ENCODE peak calls at places on chromosomes 11 and 22, in nine cellular contexts. E is PC-3, G is right cardiac atrium, K is trophoblast cell, U is neural progenitor cell, A is adrenal gland, F is tibial artery, N is heart left ventricle, T is A549. C is an unnamed sample. For H3K4me1, the result is how much of the 10 kb centered on the place peaks cover.

GRCh38 chr11:63978551-63979235 is 4.3 kb downstream of the COX8A start:
- DNase-seq in N (no peak), G (no peak), E (no peak), K (no peak), T (no peak), F (no peak), U (no peak), A (no peak), C (no peak)

GRCh38 chr11:65927904-65928397 is 8.7 kb downstream of the DRAP1 start:
- DNase-seq in E (no peak), F (no peak), G (no peak), T (no peak), A (no peak), K (no peak), U (no peak), N (no peak), C (peak)

GRCh38 chr22:45688606-45689080 is 17.0 kb downstream of the ATXN10 start:
- DNase-seq in A (peak), E (peak), F (no peak), N (no peak), G (no peak), U (no peak), K (peak), T (peak), C (no peak)

GRCh38 chr11:65492637-65493366 is 6.0 kb upstream of the MALAT1 start:
- DNase-seq in K (peak), G (peak), A (peak), T (no peak), F (peak), N (peak), U (no peak), E (no peak), C (peak)

GRCh38 chr11:393219-394033 is 583 bp upstream of the PKP3 start:
- DNase-seq in A (no peak), K (peak), F (no peak), N (no peak), U (no peak), T (peak), E (peak), G (no peak), C (no peak)

GRCh38 chr11:65479184-65480145 is 19.4 kb upstream of the MALAT1 start:
- DNase-seq in T (peak), N (peak), E (no peak), F (peak), A (peak), U (peak), K (peak), G (peak), C (no peak)

GRCh38 chr11:9277176-9277575 is 12.0 kb upstream of the DENND5A start:
- DNase-seq in F (no peak), E (peak), G (no peak), T (no peak), K (peak), N (no peak), U (no peak), A (no peak), C (no peak)

GRCh38 chr11:58286249-58286648 is 18.2 kb upstream of the OR10W1 start:
- DNase-seq in T (peak), K (peak), N (no peak), U (peak), G (no peak), E (peak), F (no peak), A (no peak), C (no peak)

GRCh38 chr11:74730601-74731260 is 495 bp downstream of the CHRDL2 start:
- DNase-seq in K (no peak), F (no peak), U (peak), T (no peak), G (no peak), N (no peak), E (no peak), A (no peak), C (no peak)

GRCh38 chr11:68266936-68267880 is 4.6 kb downstream of the C11orf24 start:
- DNase-seq in U (no peak), G (no peak), N (no peak), F (no peak), A (no peak), E (no peak), K (no peak), T (no peak), C (no peak)

GRCh38 chr11:15276616-15277015 is 161.9 kb downstream of the INSC start:
- DNase-seq in F (no peak), T (no peak), E (no peak), K (no peak), N (no peak), G (no peak), A (no peak), U (peak), C (no peak)

GRCh38 chr11:17649696-17650600 is 69.4 kb upstream of the MYOD1 start:
- DNase-seq in K (peak), A (no peak), U (no peak), T (no peak), E (peak), G (no peak), F (no peak), N (no peak), C (no peak)

GRCh38 chr22:23888615-23889401 is 5.4 kb upstream of the MIF start:
- DNase-seq in F (no peak), E (peak), G (no peak), A (no peak), U (peak), N (no peak), K (no peak), T (peak), C (no peak)

GRCh38 chr22:37981282-37982011 is 2.9 kb downstream of the SOX10 start:
- DNase-seq in F (no peak), G (no peak), A (no peak), E (no peak), N (no peak), T (no peak), K (no peak), U (no peak), C (no peak)

GRCh38 chr22:37560682-37561208 is 465 bp downstream of the CDC42EP1 start:
- DNase-seq in A (no peak), F (no peak), T (no peak), N (peak), U (peak), K (no peak), G (peak), E (peak), C (no peak)

GRCh38 chr11:34744511-34744910 is 123.6 kb downstream of the EHF start:
- DNase-seq in K (no peak), U (no peak), G (no peak), F (no peak), N (no peak), E (no peak), A (no peak), T (no peak), C (no peak)

GRCh38 chr11:20639688-20640087 is 29.7 kb upstream of the NELL1 start:
- DNase-seq in U (no peak), N (no peak), E (no peak), A (no peak), K (no peak), T (no peak), G (no peak), F (no peak), C (no peak)

GRCh38 chr11:29343465-29344333 is 673.1 kb downstream of the KCNA4 start:
- DNase-seq in A (peak), N (peak), U (peak), G (peak), K (peak), F (peak), E (peak), T (peak), C (peak)

GRCh38 chr11:45662665-45663485 is 2.5 kb downstream of the CHST1 start:
- DNase-seq in N (no peak), E (peak), T (peak), K (peak), F (no peak), G (no peak), U (peak), A (no peak), C (no peak)

GRCh38 chr11:57648791-57649735 is 649 bp downstream of the YPEL4 start:
- DNase-seq in K (peak), U (peak), N (no peak), T (no peak), G (no peak), A (no peak), F (no peak), E (no peak), C (no peak)

GRCh38 chr11:7657306-7658025 is 15.8 kb downstream of the CYB5R2 start:
- DNase-seq in F (peak), A (peak), E (peak), K (no peak), N (peak), T (peak), G (peak), U (peak), C (peak)

GRCh38 chr22:41963453-41964105 is 5.7 kb upstream of the SEPTIN3 start:
- DNase-seq in T (no peak), K (no peak), N (no peak), A (no peak), G (no peak), F (no peak), U (peak), E (no peak), C (peak)

GRCh38 chr11:101127348-101127698 is 2.3 kb downstream of the PGR start:
- DNase-seq in T (no peak), G (peak), F (peak), E (no peak), N (no peak), U (peak), A (peak), K (peak), C (peak)

GRCh38 chr22:24027389-24027980 is 16.4 kb downstream of the CABIN1 start:
- DNase-seq in K (no peak), N (peak), U (no peak), T (no peak), G (no peak), A (no peak), E (no peak), F (no peak), C (no peak)

GRCh38 chr11:13889566-13890214 is 72.8 kb upstream of the SPON1 start:
- DNase-seq in U (no peak), E (peak), F (no peak), A (no peak), T (no peak), N (no peak), K (no peak), G (no peak), C (no peak)

DNA sequence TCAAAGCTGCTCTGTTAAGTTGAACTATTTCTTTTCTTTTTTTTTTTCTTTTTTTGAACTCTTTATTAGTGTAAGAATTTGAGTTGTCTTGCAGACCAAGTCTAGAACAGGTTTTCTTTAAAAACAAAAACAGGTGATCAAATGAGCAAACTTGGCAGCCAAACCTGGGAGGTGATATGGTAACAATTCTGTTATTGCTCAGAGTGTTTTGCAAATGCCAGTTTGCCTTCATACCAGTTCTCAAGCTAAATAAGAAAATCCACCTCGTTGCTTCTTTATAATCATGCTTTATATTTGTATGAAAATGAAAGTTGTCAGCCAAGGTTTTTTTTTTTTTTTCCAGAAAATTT is 76.9 kb downstream of the DEPDC5 start:
- DNase-seq in E (peak), N (no peak), F (no peak), U (no peak), G (no peak), T (no peak), A (no peak), K (no peak), C (no peak)
- H3K27ac ChIP-seq in E (peak), N (no peak), F (no peak), U (no peak), G (no peak), T (no peak), A (no peak), K (no peak), C (no peak)

GRCh38 chr11:114259124-114259526 is 37.1 kb upstream of the NNMT start:
- DNase-seq in A (no peak), K (no peak), T (no peak), N (peak), E (no peak), F (peak), G (peak), U (no peak), C (no peak)

GRCh38 chr11:114260077-114260476 is 36.1 kb upstream of the NNMT start:
- DNase-seq in K (no peak), N (no peak), E (no peak), F (no peak), A (no peak), U (no peak), T (no peak), G (no peak), C (no peak)

GRCh38 chr11:114259551-114259983 is 36.6 kb upstream of the NNMT start:
- DNase-seq in A (no peak), N (no peak), T (no peak), F (no peak), G (no peak), U (no peak), E (no peak), K (no peak), C (no peak)

GRCh38 chr11:114257621-114258558 is 38.3 kb upstream of the NNMT start:
- DNase-seq in G (peak), T (no peak), N (peak), F (peak), K (no peak), U (peak), E (no peak), A (peak), C (no peak)

DNA sequence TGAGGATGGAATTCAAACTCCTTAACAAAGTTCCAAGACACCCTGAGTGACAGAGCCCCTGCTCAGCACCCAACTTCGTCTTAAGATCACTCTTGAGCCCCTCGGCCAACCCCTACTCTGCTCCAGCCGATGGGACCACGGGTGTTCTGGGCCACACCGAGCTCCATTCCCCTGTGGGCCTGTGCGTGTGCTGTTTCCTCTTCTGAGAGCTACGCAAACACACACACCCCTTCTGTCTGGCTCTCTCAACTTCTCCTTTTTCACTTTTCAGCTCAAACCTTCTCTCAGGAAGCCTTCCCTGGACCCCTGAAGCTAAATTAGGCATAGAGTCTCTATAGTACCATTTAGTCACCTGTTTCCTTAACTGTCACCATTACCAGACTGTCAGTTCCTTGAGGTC is 37.5 kb upstream of the NNMT start:
- DNase-seq in E (no peak), T (no peak), U (no peak), K (no peak), G (no peak), N (no peak), F (no peak), A (no peak), C (no peak)
- H3K4me1 ChIP-seq in E (under half), T (under half), U (half or more), K (under half), G (under half), N (half or more), F (half or more), A (under half), C (under half)

GRCh38 chr22:30116362-30117117 is 36.3 kb downstream of the HORMAD2 start:
- DNase-seq in N (no peak), K (no peak), T (no peak), E (peak), U (peak), F (no peak), G (no peak), A (no peak), C (no peak)

GRCh38 chr22:30117256-30117655 is 37.0 kb downstream of the HORMAD2 start:
- DNase-seq in G (no peak), K (no peak), N (no peak), F (no peak), A (no peak), U (no peak), T (no peak), E (no peak), C (no peak)

GRCh38 chr22:30127749-30128166 is 47.5 kb downstream of the HORMAD2 start:
- DNase-seq in E (no peak), F (no peak), U (no peak), A (no peak), N (no peak), T (no peak), G (no peak), K (peak), C (no peak)

GRCh38 chr22:30123463-30123862 is 43.2 kb downstream of the HORMAD2 start:
- DNase-seq in F (no peak), T (no peak), K (no peak), U (no peak), N (no peak), G (no peak), A (no peak), E (no peak), C (no peak)

GRCh38 chr22:30121988-30122387 is 41.7 kb downstream of the HORMAD2 start:
- DNase-seq in U (no peak), K (no peak), A (no peak), T (no peak), G (no peak), E (no peak), F (no peak), N (no peak), C (no peak)
- H3K4me3 ChIP-seq in U (no peak), K (no peak), A (no peak), T (no peak), G (no peak), E (no peak), F (no peak), N (no peak), C (no peak)

DNA sequence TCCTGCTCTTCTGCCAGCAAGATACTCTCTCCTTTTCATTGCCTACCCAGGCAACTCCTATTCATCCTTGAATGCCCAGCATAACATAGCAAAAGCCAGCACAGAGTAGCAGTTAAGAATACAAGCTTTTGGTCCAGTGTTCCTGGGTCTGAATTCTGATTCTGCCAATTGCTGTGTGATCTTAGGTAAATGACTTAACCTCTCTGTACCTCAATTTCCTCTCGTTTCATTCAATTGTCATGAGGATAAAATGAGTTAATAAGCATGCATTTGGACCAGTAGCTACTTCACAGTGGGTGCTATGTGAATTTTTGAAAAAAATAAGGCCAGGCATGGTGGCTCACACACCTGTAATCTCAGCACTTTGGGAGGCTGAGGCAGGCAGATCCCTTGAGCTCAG is 346.0 kb downstream of the BUD13 start:
- DNase-seq in G (no peak), T (no peak), N (no peak), E (no peak), A (no peak), F (no peak), K (no peak), U (no peak), C (no peak)
- H3K27ac ChIP-seq in G (no peak), T (no peak), N (no peak), E (no peak), A (no peak), F (no peak), K (no peak), U (no peak), C (no peak)

DNA sequence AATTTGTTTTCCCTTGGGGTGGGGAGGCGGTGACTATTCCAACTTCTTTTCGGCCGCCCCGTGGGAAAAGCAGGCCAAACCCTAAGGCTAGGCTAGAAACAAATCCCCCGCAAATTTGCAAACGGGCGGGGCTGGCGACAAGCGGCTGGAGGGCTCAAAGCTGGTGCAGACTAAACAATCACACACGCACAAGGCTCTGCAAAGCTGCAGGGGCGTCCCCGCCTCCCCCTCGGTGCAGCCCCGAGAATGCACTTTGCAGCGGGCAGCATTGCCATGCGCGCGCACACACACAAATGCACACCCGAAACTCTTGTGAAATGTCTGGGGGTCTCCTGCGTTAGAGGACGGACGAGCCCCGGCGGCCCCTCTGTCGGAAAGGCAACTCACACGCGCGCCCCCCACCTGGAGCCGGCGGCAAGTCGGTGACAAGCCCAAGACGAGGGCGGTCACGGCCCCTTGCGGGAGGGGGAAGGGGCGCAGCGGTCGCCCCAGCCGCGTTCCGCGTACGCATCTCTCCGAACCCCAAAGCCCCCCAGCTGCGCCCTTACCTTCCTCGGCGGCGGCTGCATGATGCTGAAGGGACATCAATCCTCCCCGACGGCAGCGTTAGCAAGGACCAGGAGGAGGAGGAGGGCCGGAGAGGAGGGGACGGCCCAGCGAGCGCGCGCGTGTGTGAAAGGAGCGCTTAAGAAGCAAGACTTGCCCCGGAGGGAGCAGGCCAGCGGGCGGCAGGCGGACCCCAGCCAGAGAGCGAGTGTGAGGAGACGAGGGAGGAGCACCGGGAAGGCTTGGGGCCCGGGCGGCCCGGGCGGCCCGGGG is 600 bp downstream of the FCHSD2 start:
- DNase-seq in G (peak), E (peak), U (peak), A (peak), K (peak), N (peak), T (peak), F (peak), C (peak)
- H3K4me1 ChIP-seq in G (under half), E (under half), U (under half), A (under half), K (under half), N (under half), T (under half), F (under half), C (under half)

GRCh38 chr11:82261367-82261766 is 472.3 kb downstream of the FAM181B start:
- DNase-seq in E (no peak), G (no peak), K (no peak), A (no peak), F (no peak), N (no peak), U (no peak), T (no peak), C (no peak)
- H3K4me3 ChIP-seq in E (no peak), G (no peak), K (no peak), A (no peak), F (no peak), N (no peak), U (no peak), T (no peak), C (no peak)

GRCh38 chr11:83069441-83070043 is 2.2 kb downstream of the RAB30 start:
- DNase-seq in K (no peak), G (no peak), T (no peak), F (no peak), U (peak), E (no peak), A (no peak), N (no peak), C (no peak)

GRCh38 chr11:83070878-83071640 is 638 bp downstream of the RAB30 start:
- DNase-seq in T (peak), K (peak), U (peak), E (no peak), F (peak), A (peak), G (peak), N (peak), C (no peak)

GRCh38 chr11:83071641-83072591 is at the start of gene RAB30:
- DNase-seq in U (peak), N (peak), A (peak), K (peak), E (peak), F (peak), G (peak), T (peak), C (peak)

GRCh38 chr11:83068573-83068972 is 3.1 kb downstream of the RAB30 start:
- DNase-seq in A (no peak), K (no peak), T (no peak), E (no peak), F (no peak), G (no peak), N (no peak), U (no peak), C (no peak)

GRCh38 chr11:83070044-83070877 is 1.4 kb downstream of the RAB30 start:
- DNase-seq in G (peak), T (no peak), K (peak), A (peak), N (no peak), E (peak), F (no peak), U (peak), C (peak)
- H3K27ac ChIP-seq in G (peak), T (peak), K (no peak), A (peak), N (peak), E (peak), F (peak), U (no peak), C (peak)

GRCh38 chr22:31954535-31955326 is 10.4 kb downstream of the YWHAH start:
- DNase-seq in K (no peak), G (peak), N (no peak), A (no peak), F (peak), U (no peak), T (no peak), E (no peak), C (no peak)
- H3K4me1 ChIP-seq in K (under half), G (under half), N (under half), A (under half), F (half or more), U (under half), T (under half), E (under half), C (under half)